ENCODE peak calls at places on chromosomes 16 and 17, in nine cellular contexts. G, D, Q, Y, S, Z, B, W and N are unnamed samples.

GRCh38 chr17:31320791-31321190 is 631 bp downstream of the EVI2A start:
- DNase-seq in G (peak), S (no peak), Y (no peak), W (no peak), Z (no peak), D (no peak), Q (no peak), B (no peak), N (no peak)

GRCh38 chr17:15891348-15891747 is 53.6 kb upstream of the ADORA2B start:
- DNase-seq in G (no peak), Y (no peak), B (no peak), Q (no peak), Z (no peak), S (no peak), D (no peak), W (no peak), N (no peak)

GRCh38 chr17:29625037-29625750 is 2.5 kb upstream of the CORO6 start:
- DNase-seq in Y (no peak), Q (peak), S (no peak), Z (no peak), D (no peak), W (no peak), G (peak), B (no peak), N (no peak)

GRCh38 chr17:57620576-57620975 is 124.5 kb downstream of the CCDC182 start:
- DNase-seq in Y (no peak), S (no peak), B (no peak), W (no peak), Z (no peak), D (no peak), G (no peak), Q (no peak), N (no peak)

GRCh38 chr16:10981697-10982216 is 37.4 kb downstream of the CLEC16A start:
- DNase-seq in D (peak), Q (peak), B (no peak), W (no peak), G (no peak), Y (no peak), S (no peak), Z (peak), N (no peak)

GRCh38 chr17:68732301-68732749 is 131.2 kb upstream of the FAM20A start:
- DNase-seq in G (no peak), Q (peak), Y (no peak), B (no peak), Z (no peak), W (no peak), D (no peak), S (no peak), N (no peak)

GRCh38 chr17:49588726-49589555 is 13.3 kb downstream of the NXPH3 start:
- DNase-seq in Q (no peak), S (no peak), Y (no peak), B (no peak), G (peak), Z (no peak), W (no peak), D (no peak), N (no peak)

GRCh38 chr17:1485748-1486376 is 6.6 kb downstream of the MYO1C start:
- DNase-seq in Y (no peak), B (peak), D (peak), Z (peak), W (peak), Q (peak), S (peak), G (peak), N (no peak)

GRCh38 chr16:14020141-14020540 is 51.0 kb upstream of the MRTFB start:
- DNase-seq in B (no peak), D (no peak), G (no peak), Y (no peak), Q (no peak), S (no peak), Z (no peak), W (no peak), N (no peak)

GRCh38 chr16:49918257-49918656 is 62.3 kb upstream of the ZNF423 start:
- DNase-seq in Q (peak), Z (no peak), G (no peak), B (no peak), S (no peak), Y (no peak), W (no peak), D (no peak), N (no peak)
- TF ChIP-seq CTCF in Q (peak), Z (no peak), G (no peak), B (no peak), S (no peak), Y (no peak), W (no peak), D (no peak), N (no peak)

GRCh38 chr16:88869673-88869980 is 3.2 kb upstream of the PABPN1L start:
- DNase-seq in Q (no peak), B (no peak), S (peak), W (no peak), D (no peak), Y (no peak), G (no peak), Z (no peak), N (no peak)

GRCh38 chr16:88871730-88872416 is 5.4 kb upstream of the PABPN1L start:
- DNase-seq in W (no peak), Q (no peak), G (no peak), Z (no peak), Y (no peak), S (no peak), B (no peak), D (no peak), N (no peak)

GRCh38 chr16:88871349-88871702 is 4.9 kb upstream of the PABPN1L start:
- DNase-seq in Y (no peak), D (no peak), S (no peak), Z (no peak), Q (no peak), B (no peak), W (no peak), G (no peak), N (no peak)

GRCh38 chr16:88868974-88869672 is 2.7 kb upstream of the PABPN1L start:
- DNase-seq in Y (no peak), S (no peak), W (no peak), Q (no peak), G (no peak), B (no peak), D (no peak), Z (no peak), N (no peak)

DNA sequence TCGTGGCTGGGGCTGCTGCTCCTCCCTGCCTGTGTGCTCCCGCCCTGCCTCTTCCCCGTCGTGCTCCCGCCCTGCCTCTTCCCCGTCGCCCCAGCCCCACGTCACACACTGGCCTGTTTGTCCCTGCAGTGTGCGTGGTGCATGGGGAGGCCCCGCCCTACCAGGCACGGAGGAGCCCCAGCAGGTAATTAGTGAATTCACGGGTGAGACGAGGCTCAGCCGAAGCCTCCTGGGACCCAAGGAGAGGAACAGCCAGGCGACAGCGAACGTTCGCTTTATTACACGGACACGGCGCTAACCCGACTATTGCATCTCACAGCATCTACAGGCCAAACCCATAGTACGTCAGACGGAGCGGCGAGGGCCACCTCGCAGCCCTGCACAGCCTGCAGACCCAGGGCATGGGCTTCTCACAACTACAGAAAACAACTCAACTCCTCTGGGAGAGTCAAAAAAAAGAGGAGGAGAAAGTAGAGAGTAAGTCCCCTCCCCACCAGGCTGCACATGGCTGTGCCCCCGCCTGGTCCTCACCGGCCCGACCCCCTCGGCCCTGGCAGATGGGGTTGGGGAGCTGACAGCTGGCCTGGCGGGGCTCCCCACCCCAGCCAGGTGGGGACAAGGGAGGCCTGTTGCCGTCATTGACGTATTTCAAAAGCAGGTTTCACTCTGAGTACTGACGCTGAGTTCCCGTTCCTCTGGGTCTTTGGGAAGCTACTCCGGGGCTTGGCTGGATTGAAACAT is 4.3 kb upstream of the PABPN1L start:
- DNase-seq in W (no peak), Y (no peak), G (no peak), Z (peak), Q (no peak), D (peak), S (no peak), B (no peak), N (peak)
- TF ChIP-seq CTCF in W (no peak), Y (no peak), G (no peak), Z (no peak), Q (no peak), D (no peak), S (no peak), B (no peak), N (no peak)

DNA sequence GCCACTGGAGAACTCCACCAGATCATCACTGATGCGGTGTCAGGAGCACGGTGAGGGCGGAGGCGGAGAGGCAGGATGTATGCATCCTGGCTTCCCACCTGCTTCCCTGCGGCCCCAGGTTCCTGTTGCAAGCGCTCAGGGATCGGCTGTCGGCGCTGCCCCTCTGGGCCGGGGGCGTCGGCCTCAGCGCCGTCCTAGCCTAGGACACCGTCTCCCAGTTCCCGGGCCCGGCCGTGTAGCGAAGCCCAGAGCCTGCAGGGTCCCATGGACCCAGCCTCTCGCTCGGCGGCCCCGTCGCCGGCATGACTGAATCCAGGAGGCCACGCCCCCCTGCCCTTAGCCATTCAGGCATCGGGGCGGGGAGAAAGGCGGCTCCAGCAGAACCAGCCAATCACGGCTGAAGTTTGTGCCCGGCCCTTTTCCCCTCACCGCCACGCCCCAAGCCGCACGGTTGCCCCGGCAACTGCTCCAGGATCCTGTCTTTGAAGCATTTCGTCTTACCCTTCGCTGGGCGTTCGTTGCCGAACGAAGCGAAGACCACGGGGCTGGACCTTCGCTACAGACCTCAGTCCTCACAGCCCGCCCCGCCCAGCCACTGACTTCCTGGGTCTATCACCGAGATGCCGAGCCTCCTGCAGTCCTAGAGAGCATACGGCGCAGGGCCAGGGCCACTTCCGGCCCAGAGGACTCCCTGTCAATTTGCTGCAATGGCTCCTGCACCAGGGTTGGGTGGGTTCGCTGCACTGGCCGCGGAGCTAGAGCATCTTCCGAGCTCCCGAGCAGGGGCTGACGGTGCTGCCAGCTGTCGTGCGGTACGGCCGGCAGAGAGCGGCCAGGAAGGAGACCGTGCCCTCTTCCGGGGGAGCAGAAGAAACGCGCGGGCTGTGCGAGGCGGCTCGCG is 10.6 kb upstream of the ZNF213 start:
- DNase-seq in Q (peak), B (peak), Y (peak), Z (peak), D (peak), W (peak), G (peak), S (peak), N (peak)
- TF ChIP-seq CTCF in Q (no peak), B (no peak), Y (peak), Z (peak), D (no peak), W (no peak), G (peak), S (peak), N (no peak)

GRCh38 chr17:73189417-73190099 is 3.3 kb upstream of the COG1 start:
- DNase-seq in Y (peak), B (no peak), S (no peak), Z (peak), W (no peak), D (no peak), Q (peak), G (peak), N (peak)
- TF ChIP-seq CTCF in Y (peak), B (no peak), S (peak), Z (peak), W (no peak), D (no peak), Q (peak), G (peak), N (peak)

GRCh38 chr17:75681289-75681688 is 14.2 kb downstream of the SAP30BP start:
- DNase-seq in S (no peak), Z (no peak), Y (no peak), Q (no peak), G (peak), W (no peak), D (no peak), B (no peak), N (no peak)

GRCh38 chr17:75680431-75680830 is 13.3 kb downstream of the SAP30BP start:
- DNase-seq in W (no peak), S (no peak), G (no peak), B (no peak), D (no peak), Y (no peak), Q (no peak), Z (no peak), N (no peak)

GRCh38 chr17:75676461-75676860 is 9.3 kb downstream of the SAP30BP start:
- DNase-seq in W (no peak), Q (no peak), Y (no peak), Z (no peak), G (no peak), D (no peak), S (no peak), B (no peak), N (no peak)

GRCh38 chr17:75683467-75684041 is 16.4 kb downstream of the SAP30BP start:
- DNase-seq in B (no peak), G (no peak), Z (no peak), Q (no peak), D (no peak), Y (no peak), S (no peak), W (no peak), N (no peak)

GRCh38 chr17:75679706-75680201 is 12.6 kb downstream of the SAP30BP start:
- DNase-seq in S (no peak), Y (no peak), G (peak), Q (no peak), D (no peak), Z (no peak), W (no peak), B (no peak), N (no peak)
- TF ChIP-seq CTCF in S (peak), Y (peak), G (peak), Q (no peak), D (no peak), Z (no peak), W (no peak), B (no peak), N (no peak)

GRCh38 chr16:4471869-4472268 is 2.6 kb downstream of the NMRAL1 start:
- DNase-seq in Z (no peak), S (no peak), Y (no peak), D (no peak), B (no peak), Q (no peak), W (no peak), G (no peak), N (no peak)

GRCh38 chr16:4477966-4478365 is 1.8 kb downstream of the HMOX2 start:
- DNase-seq in Z (no peak), W (no peak), D (no peak), Q (peak), S (no peak), G (peak), Y (no peak), B (no peak), N (no peak)

GRCh38 chr16:4474192-4474961 is at the start of gene NMRAL1:
- DNase-seq in W (peak), Z (peak), Q (peak), G (peak), B (peak), Y (peak), D (peak), S (peak), N (no peak)

GRCh38 chr16:4472880-4473279 is 1.5 kb downstream of the NMRAL1 start:
- DNase-seq in Z (no peak), W (no peak), Q (no peak), D (no peak), B (no peak), S (no peak), Y (no peak), G (no peak), N (no peak)

GRCh38 chr16:4475880-4476790 is at the start of gene HMOX2:
- DNase-seq in Z (peak), B (peak), Y (peak), S (peak), Q (peak), W (peak), D (peak), G (peak), N (peak)
- TF ChIP-seq CTCF in Z (peak), B (no peak), Y (peak), S (peak), Q (no peak), W (no peak), D (peak), G (no peak), N (peak)

GRCh38 chr16:50369133-50369804 is 481 bp upstream of the BRD7 start:
- DNase-seq in B (no peak), Y (no peak), Z (no peak), D (no peak), S (no peak), Q (no peak), W (no peak), G (no peak), N (no peak)
- TF ChIP-seq CTCF in B (peak), Y (no peak), Z (no peak), D (no peak), S (peak), Q (no peak), W (no peak), G (no peak), N (no peak)

GRCh38 chr17:10772425-10773380 is 31.2 kb downstream of the TMEM238L start:
- DNase-seq in G (no peak), W (no peak), S (no peak), B (no peak), Y (no peak), Q (peak), D (peak), Z (no peak), N (no peak)

GRCh38 chr17:10776372-10776771 is 27.5 kb downstream of the TMEM238L start:
- DNase-seq in D (no peak), Y (no peak), G (no peak), Z (no peak), W (no peak), Q (no peak), B (no peak), S (no peak), N (no peak)

GRCh38 chr17:10775740-10776333 is 28.1 kb downstream of the TMEM238L start:
- DNase-seq in S (no peak), W (no peak), B (no peak), Y (no peak), Z (no peak), D (no peak), Q (no peak), G (no peak), N (no peak)

GRCh38 chr17:10777131-10777805 is 26.6 kb downstream of the TMEM238L start:
- DNase-seq in D (no peak), B (no peak), Y (no peak), Q (no peak), Z (no peak), G (no peak), W (no peak), S (no peak), N (no peak)

DNA sequence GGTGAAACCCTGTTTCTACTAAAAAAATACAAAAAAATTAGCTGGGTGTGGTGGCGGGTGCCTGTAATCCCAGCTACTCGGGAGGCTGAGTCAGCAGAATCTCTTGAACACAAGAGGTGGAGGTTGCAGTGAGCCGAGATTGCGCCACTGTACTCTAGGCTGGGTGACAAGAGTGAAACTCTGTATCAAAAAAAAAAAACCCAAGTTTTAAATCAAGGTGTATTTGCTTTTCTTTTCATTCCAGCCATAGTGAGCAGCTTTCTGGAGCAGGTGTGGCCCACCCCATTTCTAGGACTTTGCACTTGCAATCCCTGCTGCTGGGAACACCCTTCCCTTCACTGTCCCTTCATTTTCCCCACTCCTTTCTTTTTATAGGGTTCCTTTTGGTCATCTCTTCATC is 28.8 kb downstream of the TMEM238L start:
- DNase-seq in D (no peak), G (no peak), B (no peak), Y (no peak), Q (no peak), W (no peak), Z (no peak), S (no peak), N (no peak)
- TF ChIP-seq CTCF in D (no peak), G (no peak), B (no peak), Y (no peak), Q (no peak), W (no peak), Z (no peak), S (no peak), N (no peak)